ENCODE peak calls at places on chromosomes 1 and 21, in ten cellular contexts. Y is spleen, U is prostate gland, K is uterus, V is heart left ventricle, B is ovary, N is HepG2, O is right lobe of liver, W is breast epithelium, H is tibial nerve. Z is an unnamed sample.

GRCh38 chr1:175848329-175848728 is 104.9 kb upstream of the TNR start:
- DNase-seq in Y (no peak), U (no peak), K (no peak), V (no peak), B (no peak), N (no peak), O (no peak), W (no peak), H (no peak), Z (no peak)

GRCh38 chr21:38639782-38640750 is 141.8 kb upstream of the ERG start:
- DNase-seq in Y (no peak), U (no peak), K (no peak), V (no peak), B (no peak), N (no peak), O (no peak), W (no peak), H (no peak), Z (no peak)

GRCh38 chr1:167304165-167304564 is 83.5 kb downstream of the POU2F1 start:
- DNase-seq in Y (no peak), U (no peak), K (no peak), V (no peak), B (no peak), N (no peak), O (no peak), W (no peak), H (no peak), Z (no peak)

GRCh38 chr1:209635850-209636249 is 16.4 kb downstream of the LAMB3 start:
- DNase-seq in Y (no peak), U (no peak), K (no peak), V (no peak), B (no peak), N (no peak), O (no peak), W (no peak), H (no peak), Z (no peak)

GRCh38 chr1:60745444-60745843 is 336.9 kb upstream of the NFIA start:
- DNase-seq in Y (no peak), U (no peak), K (no peak), V (no peak), B (no peak), N (no peak), O (no peak), W (no peak), H (no peak), Z (no peak)

GRCh38 chr21:41164981-41165650 is 2.8 kb upstream of the BACE2 start:
- DNase-seq in Y (no peak), U (peak; percentile 97), K (peak; percentile 92), V (no peak), B (no peak), N (peak; percentile 5), O (no peak), W (peak; percentile 80), H (peak; percentile 26), Z (peak; percentile 83)

GRCh38 chr21:31983120-31983519 is 110.3 kb downstream of the HUNK start:
- DNase-seq in Y (no peak), U (no peak), K (no peak), V (no peak), B (no peak), N (peak; percentile 37), O (peak; percentile 83), W (no peak), H (no peak), Z (no peak)

GRCh38 chr1:156111355-156111962 is 3.1 kb upstream of the LMNA start:
- DNase-seq in Y (no peak), U (no peak), K (no peak), V (no peak), B (no peak), N (no peak), O (no peak), W (no peak), H (no peak), Z (no peak)

GRCh38 chr1:65681101-65681500 is 111.6 kb upstream of the PDE4B start:
- DNase-seq in Y (no peak), U (no peak), K (no peak), V (no peak), B (no peak), N (no peak), O (no peak), W (no peak), H (no peak), Z (no peak)

GRCh38 chr1:159492575-159493323 is 43.1 kb downstream of the OR10J5 start:
- DNase-seq in Y (no peak), U (no peak), K (no peak), V (no peak), B (no peak), N (no peak), O (no peak), W (no peak), H (no peak), Z (no peak)

GRCh38 chr21:17763286-17764037 is 55.7 kb downstream of the C21orf91 start:
- DNase-seq in Y (no peak), U (no peak), K (no peak), V (no peak), B (no peak), N (no peak), O (no peak), W (peak; percentile 26), H (no peak), Z (no peak)

GRCh38 chr1:244836598-244836997 is 1.1 kb downstream of the COX20 start:
- DNase-seq in Y (no peak), U (no peak), K (no peak), V (no peak), B (no peak), N (no peak), O (no peak), W (no peak), H (no peak), Z (no peak)

GRCh38 chr1:244834596-244835275 is 722 bp upstream of the COX20 start:
- DNase-seq in Y (peak; percentile 98), U (peak; percentile 81), K (peak; percentile 91), V (peak; percentile 94), B (no peak), N (peak; percentile 91), O (peak; percentile 93), W (peak; percentile 82), H (peak; percentile 72), Z (peak; percentile 91)

GRCh38 chr1:244835276-244836134 is at the start of gene COX20:
- DNase-seq in Y (peak; percentile 96), U (peak; percentile 88), K (peak; percentile 89), V (peak; percentile 93), B (peak; percentile 94), N (peak; percentile 88), O (no peak), W (peak; percentile 84), H (peak; percentile 80), Z (peak; percentile 91)

GRCh38 chr1:244836135-244836521 is 670 bp downstream of the COX20 start:
- DNase-seq in Y (no peak), U (no peak), K (no peak), V (no peak), B (no peak), N (peak; percentile 13), O (no peak), W (no peak), H (no peak), Z (no peak)

GRCh38 chr1:244833734-244834595 is 1.5 kb upstream of the COX20 start:
- DNase-seq in Y (peak; percentile 87), U (peak; percentile 42), K (peak; percentile 66), V (peak; percentile 59), B (peak; percentile 70), N (peak; percentile 98), O (peak; percentile 62), W (peak; percentile 60), H (no peak), Z (peak; percentile 67)
- TF ChIP-seq POLR2A in Y (no peak), U (no peak), K (peak; percentile 43), V (no peak), B (no peak), N (peak; percentile 76), O (peak; percentile 54), W (no peak), H (no peak), Z (peak; percentile 51)

GRCh38 chr1:147892216-147892615 is 10.4 kb upstream of the GJA8 start:
- DNase-seq in Y (no peak), U (no peak), K (no peak), V (no peak), B (no peak), N (no peak), O (no peak), W (no peak), H (no peak), Z (no peak)
- TF ChIP-seq CTCF in Y (no peak), U (no peak), K (no peak), V (no peak), B (no peak), N (peak; percentile 12), O (no peak), W (no peak), H (no peak), Z (no peak)

GRCh38 chr1:15155760-15156743 is 2.5 kb downstream of the TMEM51 start:
- DNase-seq in Y (no peak), U (no peak), K (no peak), V (no peak), B (no peak), N (no peak), O (no peak), W (no peak), H (no peak), Z (no peak)

GRCh38 chr1:15153184-15153841 is at the start of gene TMEM51:
- DNase-seq in Y (no peak), U (peak; percentile 74), K (peak; percentile 47), V (peak; percentile 83), B (peak; percentile 86), N (peak; percentile 60), O (peak; percentile 64), W (peak; percentile 56), H (no peak), Z (peak; percentile 85)

GRCh38 chr1:15155191-15155590 is 1.6 kb downstream of the TMEM51 start:
- DNase-seq in Y (no peak), U (no peak), K (no peak), V (no peak), B (no peak), N (no peak), O (no peak), W (no peak), H (no peak), Z (no peak)

GRCh38 chr1:15153842-15154479 is 414 bp downstream of the TMEM51 start:
- DNase-seq in Y (peak; percentile 81), U (peak; percentile 39), K (peak; percentile 47), V (peak; percentile 73), B (peak; percentile 86), N (no peak), O (peak; percentile 55), W (no peak), H (no peak), Z (peak; percentile 75)

GRCh38 chr1:15154480-15155036 is 1.0 kb downstream of the TMEM51 start:
- DNase-seq in Y (no peak), U (peak; percentile 28), K (peak; percentile 28), V (peak; percentile 43), B (peak; percentile 75), N (no peak), O (no peak), W (peak; percentile 26), H (no peak), Z (peak; percentile 63)
- H3K4me1 ChIP-seq in Y (peaks cover 84% of the 10 kb centered on the region), U (peaks cover 4% of the 10 kb centered on the region), K (no peaks in the 10 kb centered on the region), V (peaks cover 29% of the 10 kb centered on the region), B (peaks cover 25% of the 10 kb centered on the region), N (peaks cover 81% of the 10 kb centered on the region), O (no peaks in the 10 kb centered on the region), W (no peaks in the 10 kb centered on the region), H (peaks cover 49% of the 10 kb centered on the region), Z (peaks cover 61% of the 10 kb centered on the region)

DNA sequence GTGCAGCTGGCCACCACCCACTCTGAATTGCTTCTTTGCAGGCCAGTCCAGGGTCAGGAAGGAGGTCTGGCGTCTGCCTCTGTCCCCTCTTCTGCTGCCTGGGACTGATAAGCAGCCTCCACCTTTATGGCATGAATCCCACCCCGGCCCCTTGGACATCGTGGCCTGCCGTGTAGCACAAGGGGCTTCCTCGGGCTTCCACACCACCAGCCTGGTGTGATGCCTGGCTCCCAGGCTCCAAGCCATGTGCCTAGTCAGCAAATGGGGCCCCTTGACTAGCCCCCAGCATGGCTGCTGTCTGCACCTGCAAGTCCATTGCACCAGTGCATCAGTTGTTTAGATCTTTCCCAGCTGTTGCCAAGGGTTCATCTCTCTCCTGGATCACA is 9.9 kb upstream of the ARF1 start:
- DNase-seq in Y (peak; percentile 62), U (no peak), K (no peak), V (peak; percentile 4), B (no peak), N (no peak), O (no peak), W (no peak), H (no peak), Z (no peak)
- TF ChIP-seq POLR2A in Y (no peak), U (no peak), K (no peak), V (no peak), B (no peak), N (no peak), O (no peak), W (no peak), H (no peak), Z (no peak)